ENCODE peak calls at places on chromosomes 16 and 17, in four cellular contexts. U is HCT116, N is K562, S is H1. K is an unnamed sample.

GRCh38 chr17:18356624-18357023 is 6.7 kb downstream of the SHMT1 start:
- DNase-seq in U (no peak), N (no peak), S (no peak), K (no peak)

GRCh38 chr16:3971261-3971660 is 90.7 kb upstream of the CREBBP start:
- DNase-seq in U (no peak), N (no peak), S (no peak), K (peak; percentile 1)

GRCh38 chr17:29595943-29596774 is 3.2 kb downstream of the ANKRD13B start:
- DNase-seq in U (no peak), N (no peak), S (no peak), K (no peak)

GRCh38 chr17:27491713-27492190 is 35.5 kb downstream of the KSR1 start:
- DNase-seq in U (no peak), N (peak; percentile 94), S (no peak), K (no peak)

GRCh38 chr16:85912271-85912974 is 13.5 kb downstream of the IRF8 start:
- DNase-seq in U (no peak), N (no peak), S (no peak), K (no peak)

GRCh38 chr17:78362671-78363070 is 2.8 kb upstream of the SOCS3 start:
- DNase-seq in U (no peak), N (no peak), S (no peak), K (no peak)

GRCh38 chr16:48366165-48367093 is 18.8 kb downstream of the SIAH1 start:
- DNase-seq in U (peak; percentile 80), N (peak; percentile 64), S (no peak), K (peak; percentile 68)

GRCh38 chr17:67994827-67995567 is 1.3 kb downstream of the C17orf58 start:
- DNase-seq in U (no peak), N (no peak), S (no peak), K (no peak)

GRCh38 chr16:83806721-83807120 is 1.1 kb upstream of the HSBP1 start:
- DNase-seq in U (no peak), N (no peak), S (no peak), K (no peak)

GRCh38 chr17:8162997-8163977 is 539 bp upstream of the VAMP2 start:
- DNase-seq in U (no peak), N (peak; percentile 30), S (peak; percentile 88), K (no peak)

GRCh38 chr16:51095890-51096626 is 55.0 kb downstream of the SALL1 start:
- DNase-seq in U (no peak), N (no peak), S (no peak), K (no peak)

GRCh38 chr17:80673152-80673920 is 128.7 kb downstream of the RPTOR start:
- DNase-seq in U (no peak), N (no peak), S (no peak), K (no peak)

GRCh38 chr17:145671-146541 is 8.5 kb downstream of the SCGB1C2 start:
- DNase-seq in U (no peak), N (no peak), S (peak; percentile 45), K (no peak)

GRCh38 chr16:21226749-21227148 is 6.8 kb upstream of the ANKS4B start:
- DNase-seq in U (no peak), N (no peak), S (no peak), K (no peak)

GRCh38 chr17:8488491-8488890 is 52.8 kb downstream of the NDEL1 start:
- DNase-seq in U (no peak), N (no peak), S (no peak), K (no peak)

GRCh38 chr16:48282636-48283263 is 35.4 kb upstream of the ABCC11 start:
- DNase-seq in U (no peak), N (no peak), S (no peak), K (no peak)

GRCh38 chr17:72516772-72517399 is 396.1 kb downstream of the SOX9 start:
- DNase-seq in U (no peak), N (no peak), S (no peak), K (no peak)

GRCh38 chr17:74290340-74290739 is 16.3 kb downstream of the DNAI2 start:
- DNase-seq in U (no peak), N (peak; percentile 44), S (no peak), K (no peak)

GRCh38 chr17:34979153-34979552 is 1.2 kb upstream of the LIG3 start:
- DNase-seq in U (no peak), N (peak; percentile 21), S (no peak), K (no peak)

GRCh38 chr16:7233963-7234362 is 98.7 kb upstream of the RBFOX1 start:
- DNase-seq in U (no peak), N (no peak), S (no peak), K (no peak)

GRCh38 chr17:7383742-7384488 is 3.0 kb downstream of the TNK1 start:
- DNase-seq in U (no peak), N (no peak), S (peak; percentile 92), K (no peak)

GRCh38 chr17:78412403-78412802 is 34.0 kb downstream of the PGS1 start:
- DNase-seq in U (no peak), N (peak; percentile 64), S (no peak), K (no peak)

GRCh38 chr16:23202166-23202565 is 19.6 kb downstream of the SCNN1G start:
- DNase-seq in U (no peak), N (no peak), S (no peak), K (no peak)

GRCh38 chr16:30775381-30776099 is 11.5 kb downstream of the ZNF629 start:
- DNase-seq in U (peak; percentile 24), N (peak; percentile 92), S (peak; percentile 89), K (no peak)

GRCh38 chr17:82527893-82528292 is 8.4 kb downstream of the FOXK2 start:
- DNase-seq in U (no peak), N (no peak), S (no peak), K (no peak)

GRCh38 chr16:68704232-68704867 is 32.7 kb upstream of the CDH1 start:
- DNase-seq in U (peak; percentile 79), N (peak; percentile 83), S (peak; percentile 92), K (no peak)

GRCh38 chr17:65954148-65954449 is 237.8 kb downstream of the CEP112 start:
- DNase-seq in U (no peak), N (no peak), S (no peak), K (no peak)

GRCh38 chr17:7632492-7632894 is 2.6 kb downstream of the SHBG start:
- DNase-seq in U (peak; percentile 54), N (peak; percentile 68), S (peak; percentile 66), K (no peak)

GRCh38 chr16:83581082-83581481 is 226.7 kb upstream of the HSBP1 start:
- DNase-seq in U (no peak), N (no peak), S (no peak), K (no peak)

GRCh38 chr17:67055041-67055443 is 10.7 kb downstream of the CACNG1 start:
- DNase-seq in U (no peak), N (no peak), S (peak; percentile 38), K (no peak)

GRCh38 chr17:47704116-47704515 is 10.2 kb downstream of the TBKBP1 start:
- DNase-seq in U (no peak), N (no peak), S (no peak), K (no peak)

GRCh38 chr16:48542020-48542473 is 67.9 kb downstream of the N4BP1 start:
- DNase-seq in U (no peak), N (no peak), S (no peak), K (no peak)

GRCh38 chr16:57178793-57179212 is 7.0 kb downstream of the PSME3IP1 start:
- DNase-seq in U (no peak), N (no peak), S (no peak), K (no peak)

GRCh38 chr16:84371553-84371865 is 3.2 kb downstream of the ATP2C2 start:
- DNase-seq in U (no peak), N (no peak), S (no peak), K (no peak)

GRCh38 chr17:77076046-77076882 is 64.5 kb upstream of the SEC14L1 start:
- DNase-seq in U (no peak), N (no peak), S (no peak), K (no peak)

GRCh38 chr16:61836804-61837398 is 199.3 kb downstream of the CDH8 start:
- DNase-seq in U (no peak), N (no peak), S (no peak), K (no peak)

GRCh38 chr17:17515921-17516295 is 19.7 kb upstream of the RASD1 start:
- DNase-seq in U (no peak), N (no peak), S (no peak), K (no peak)

GRCh38 chr16:10740000-10740844 is 3.4 kb upstream of the NUBP1 start:
- DNase-seq in U (no peak), N (no peak), S (no peak), K (no peak)

GRCh38 chr16:10740845-10741208 is 2.8 kb upstream of the NUBP1 start:
- DNase-seq in U (no peak), N (no peak), S (no peak), K (no peak)

GRCh38 chr16:10741844-10742243 is 1.8 kb upstream of the NUBP1 start:
- DNase-seq in U (no peak), N (peak; percentile 27), S (no peak), K (no peak)

GRCh38 chr16:10736926-10737625 is 6.6 kb upstream of the NUBP1 start:
- DNase-seq in U (peak; percentile 50), N (peak; percentile 81), S (peak; percentile 68), K (peak; percentile 65)

DNA sequence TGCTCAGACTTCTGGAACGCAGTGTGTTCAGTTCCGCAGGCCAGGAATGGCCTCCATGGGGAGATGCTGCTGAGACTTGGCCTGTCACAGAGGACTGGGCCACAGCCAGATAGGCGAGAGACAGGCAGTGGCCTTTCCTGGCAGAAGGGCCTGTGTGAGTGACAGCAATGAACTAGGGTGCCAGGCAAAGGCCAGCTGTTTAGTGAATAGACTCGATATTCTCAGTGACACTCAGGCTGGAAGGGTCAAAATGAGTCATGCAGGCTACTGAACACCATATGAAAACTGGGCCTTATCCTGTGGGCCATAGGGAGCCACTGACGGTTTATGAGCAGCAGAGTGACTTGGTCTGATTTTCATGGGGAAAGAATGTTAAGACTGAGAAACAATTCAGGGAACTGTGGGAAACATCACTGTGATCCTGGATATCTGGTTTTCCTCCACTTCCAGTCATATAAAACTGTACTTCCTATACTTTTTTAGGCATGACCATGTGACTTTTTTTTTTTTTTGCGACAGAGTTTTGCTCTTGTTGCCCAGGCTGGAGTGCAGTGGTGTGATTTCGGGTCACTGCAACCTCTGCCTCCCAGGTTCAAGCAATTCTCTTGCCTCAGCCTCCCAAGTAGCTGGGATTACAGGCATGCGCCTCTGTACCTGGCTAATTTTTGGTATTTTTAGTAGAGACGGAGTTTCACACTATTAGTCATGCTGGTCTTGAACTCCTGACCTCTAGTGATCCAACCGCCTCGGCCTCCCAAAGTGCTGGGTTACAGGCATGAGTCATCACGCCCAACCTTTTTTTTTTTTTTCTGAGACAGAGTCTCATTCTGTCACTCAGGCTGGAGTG is 5.2 kb upstream of the NUBP1 start:
- DNase-seq in U (peak; percentile 79), N (peak; percentile 90), S (no peak), K (peak; percentile 82)
- H3K4me3 ChIP-seq in U (peak overlapping the region; percentile 34), N (no peak overlapping the region), S (no peak overlapping the region), K (peak overlapping the region; percentile 37)

GRCh38 chr17:28524476-28525415 is 18.6 kb downstream of the FOXN1 start:
- DNase-seq in U (no peak), N (peak; percentile 25), S (no peak), K (no peak)
- TF ChIP-seq EGR1 in U (no peak), N (no peak), S (no peak), K (no peak)

GRCh38 chr17:41489531-41489930 is at the start of gene KRT36:
- DNase-seq in U (no peak), N (no peak), S (no peak), K (no peak)
- TF ChIP-seq MAX in U (no peak), N (no peak), S (no peak), K (no peak)

GRCh38 chr16:25030420-25031131 is 15.4 kb upstream of the ARHGAP17 start:
- DNase-seq in U (no peak), N (no peak), S (no peak), K (no peak)
- H3K4me3 ChIP-seq in U (peak overlapping the region; percentile 46), N (no peak overlapping the region), S (no peak overlapping the region), K (peak overlapping the region; percentile 78)